ENCODE peak calls at places on chromosomes 4 and X, in seven cellular contexts. One of them, this sample, is unnamed.

GRCh38 chr4:85932371-85933305 is 427.2 kb downstream of the MAPK10 start:
- DNase-seq in ecto neural progenitor cell: no peak
- DNase-seq in progenitor cell of endocrine pancreas: no peak
- DNase-seq in HCT116: no peak
- DNase-seq in MCF 10A: no peak
- DNase-seq in upper lobe of right lung: no peak
- DNase-seq in transverse colon: no peak
- DNase-seq in this sample: peak; percentile 51

GRCh38 chrX:150012647-150013046 is 74.4 kb upstream of the EOLA2 start:
- DNase-seq in ecto neural progenitor cell: no peak
- DNase-seq in progenitor cell of endocrine pancreas: no peak
- DNase-seq in HCT116: no peak
- DNase-seq in MCF 10A: no peak
- DNase-seq in upper lobe of right lung: no peak
- DNase-seq in transverse colon: no peak
- DNase-seq in this sample: no peak

GRCh38 chr4:180784940-180785339 is 1458.3 kb upstream of the TENM3 start:
- DNase-seq in ecto neural progenitor cell: no peak
- DNase-seq in progenitor cell of endocrine pancreas: no peak
- DNase-seq in HCT116: no peak
- DNase-seq in MCF 10A: no peak
- DNase-seq in upper lobe of right lung: no peak
- DNase-seq in transverse colon: no peak
- DNase-seq in this sample: no peak

GRCh38 chr4:152041304-152041703 is 280.5 kb upstream of the GATB start:
- DNase-seq in ecto neural progenitor cell: no peak
- DNase-seq in progenitor cell of endocrine pancreas: no peak
- DNase-seq in HCT116: no peak
- DNase-seq in MCF 10A: no peak
- DNase-seq in upper lobe of right lung: no peak
- DNase-seq in transverse colon: no peak
- DNase-seq in this sample: no peak

GRCh38 chr4:89254847-89255246 is 52.8 kb downstream of the GPRIN3 start:
- DNase-seq in ecto neural progenitor cell: no peak
- DNase-seq in progenitor cell of endocrine pancreas: no peak
- DNase-seq in HCT116: peak; percentile 37
- DNase-seq in MCF 10A: peak; percentile 62
- DNase-seq in upper lobe of right lung: no peak
- DNase-seq in transverse colon: peak; percentile 40
- DNase-seq in this sample: peak; percentile 21

GRCh38 chrX:111329370-111329769 is 59.1 kb upstream of the CAPN6 start:
- DNase-seq in ecto neural progenitor cell: no peak
- DNase-seq in progenitor cell of endocrine pancreas: no peak
- DNase-seq in HCT116: no peak
- DNase-seq in MCF 10A: no peak
- DNase-seq in upper lobe of right lung: no peak
- DNase-seq in transverse colon: no peak
- DNase-seq in this sample: no peak

GRCh38 chrX:20686256-20686655 is 419.5 kb upstream of the RPS6KA3 start:
- DNase-seq in ecto neural progenitor cell: no peak
- DNase-seq in progenitor cell of endocrine pancreas: no peak
- DNase-seq in HCT116: no peak
- DNase-seq in MCF 10A: no peak
- DNase-seq in upper lobe of right lung: no peak
- DNase-seq in transverse colon: no peak
- DNase-seq in this sample: no peak

GRCh38 chr4:46450556-46450955 is 60.6 kb upstream of the GABRA2 start:
- DNase-seq in ecto neural progenitor cell: no peak
- DNase-seq in progenitor cell of endocrine pancreas: no peak
- DNase-seq in HCT116: no peak
- DNase-seq in MCF 10A: no peak
- DNase-seq in upper lobe of right lung: no peak
- DNase-seq in transverse colon: no peak
- DNase-seq in this sample: no peak

GRCh38 chr4:171650543-171650942 is 162.7 kb upstream of the GALNTL6 start:
- DNase-seq in ecto neural progenitor cell: no peak
- DNase-seq in progenitor cell of endocrine pancreas: no peak
- DNase-seq in HCT116: no peak
- DNase-seq in MCF 10A: peak; percentile 8
- DNase-seq in upper lobe of right lung: no peak
- DNase-seq in transverse colon: no peak
- DNase-seq in this sample: no peak

GRCh38 chrX:11188664-11189063 is 77.5 kb downstream of the HCCS start:
- DNase-seq in ecto neural progenitor cell: no peak
- DNase-seq in progenitor cell of endocrine pancreas: no peak
- DNase-seq in HCT116: no peak
- DNase-seq in MCF 10A: peak; percentile 44
- DNase-seq in upper lobe of right lung: no peak
- DNase-seq in transverse colon: no peak
- DNase-seq in this sample: no peak

GRCh38 chrX:39372126-39372525 is 570.9 kb downstream of the MID1IP1 start:
- DNase-seq in ecto neural progenitor cell: no peak
- DNase-seq in progenitor cell of endocrine pancreas: no peak
- DNase-seq in HCT116: no peak
- DNase-seq in MCF 10A: no peak
- DNase-seq in upper lobe of right lung: no peak
- DNase-seq in transverse colon: no peak
- DNase-seq in this sample: no peak

GRCh38 chr4:139585468-139585867 is 29.4 kb upstream of the SETD7 start:
- DNase-seq in ecto neural progenitor cell: no peak
- DNase-seq in progenitor cell of endocrine pancreas: no peak
- DNase-seq in HCT116: no peak
- DNase-seq in MCF 10A: no peak
- DNase-seq in upper lobe of right lung: no peak
- DNase-seq in transverse colon: no peak
- DNase-seq in this sample: no peak

GRCh38 chr4:19224820-19225219 is 1026.9 kb upstream of the SLIT2 start:
- DNase-seq in ecto neural progenitor cell: no peak
- DNase-seq in progenitor cell of endocrine pancreas: no peak
- DNase-seq in HCT116: peak; percentile 16
- DNase-seq in MCF 10A: peak; percentile 27
- DNase-seq in upper lobe of right lung: no peak
- DNase-seq in transverse colon: no peak
- DNase-seq in this sample: peak; percentile 22

GRCh38 chrX:5681159-5681558 is 547.5 kb downstream of the NLGN4X start:
- DNase-seq in ecto neural progenitor cell: no peak
- DNase-seq in progenitor cell of endocrine pancreas: no peak
- DNase-seq in HCT116: no peak
- DNase-seq in MCF 10A: no peak
- DNase-seq in upper lobe of right lung: no peak
- DNase-seq in transverse colon: no peak
- DNase-seq in this sample: no peak

GRCh38 chrX:13340182-13340791 is 20.4 kb upstream of the ATXN3L start:
- DNase-seq in ecto neural progenitor cell: no peak
- DNase-seq in progenitor cell of endocrine pancreas: no peak
- DNase-seq in HCT116: no peak
- DNase-seq in MCF 10A: no peak
- DNase-seq in upper lobe of right lung: no peak
- DNase-seq in transverse colon: no peak
- DNase-seq in this sample: no peak

GRCh38 chr4:186733778-186734177 is 10.1 kb upstream of the FAT1 start:
- DNase-seq in ecto neural progenitor cell: no peak
- DNase-seq in progenitor cell of endocrine pancreas: no peak
- DNase-seq in HCT116: no peak
- DNase-seq in MCF 10A: no peak
- DNase-seq in upper lobe of right lung: no peak
- DNase-seq in transverse colon: no peak
- DNase-seq in this sample: no peak

GRCh38 chr4:110904435-110905050 is 281.7 kb upstream of the PITX2 start:
- DNase-seq in ecto neural progenitor cell: no peak
- DNase-seq in progenitor cell of endocrine pancreas: no peak
- DNase-seq in HCT116: peak; percentile 0
- DNase-seq in MCF 10A: peak; percentile 9
- DNase-seq in upper lobe of right lung: no peak
- DNase-seq in transverse colon: no peak
- DNase-seq in this sample: no peak

GRCh38 chrX:77505227-77505626 is 58.0 kb downstream of the FGF16 start:
- DNase-seq in ecto neural progenitor cell: no peak
- DNase-seq in progenitor cell of endocrine pancreas: no peak
- DNase-seq in HCT116: no peak
- DNase-seq in MCF 10A: peak; percentile 42
- DNase-seq in upper lobe of right lung: no peak
- DNase-seq in transverse colon: no peak
- DNase-seq in this sample: peak; percentile 58

GRCh38 chrX:33183366-33183765 is 28.0 kb downstream of the DMD start:
- DNase-seq in ecto neural progenitor cell: no peak
- DNase-seq in progenitor cell of endocrine pancreas: no peak
- DNase-seq in HCT116: no peak
- DNase-seq in MCF 10A: no peak
- DNase-seq in upper lobe of right lung: no peak
- DNase-seq in transverse colon: no peak
- DNase-seq in this sample: no peak

GRCh38 chrX:29528281-29528680 is 687.1 kb upstream of the MAGEB2 start:
- DNase-seq in ecto neural progenitor cell: no peak
- DNase-seq in progenitor cell of endocrine pancreas: no peak
- DNase-seq in HCT116: no peak
- DNase-seq in MCF 10A: no peak
- DNase-seq in upper lobe of right lung: no peak
- DNase-seq in transverse colon: no peak
- DNase-seq in this sample: no peak

GRCh38 chr4:83389037-83389755 is 54.5 kb upstream of the HPSE start:
- DNase-seq in ecto neural progenitor cell: no peak
- DNase-seq in progenitor cell of endocrine pancreas: no peak
- DNase-seq in HCT116: no peak
- DNase-seq in MCF 10A: peak; percentile 16
- DNase-seq in upper lobe of right lung: no peak
- DNase-seq in transverse colon: no peak
- DNase-seq in this sample: no peak

GRCh38 chrX:45046417-45046816 is 154.3 kb downstream of the DIPK2B start:
- DNase-seq in ecto neural progenitor cell: no peak
- DNase-seq in progenitor cell of endocrine pancreas: no peak
- DNase-seq in HCT116: no peak
- DNase-seq in MCF 10A: no peak
- DNase-seq in upper lobe of right lung: no peak
- DNase-seq in transverse colon: no peak
- DNase-seq in this sample: no peak

GRCh38 chr4:119659576-119659975 is 31.0 kb upstream of the PDE5A start:
- DNase-seq in ecto neural progenitor cell: no peak
- DNase-seq in progenitor cell of endocrine pancreas: no peak
- DNase-seq in HCT116: no peak
- DNase-seq in MCF 10A: no peak
- DNase-seq in upper lobe of right lung: no peak
- DNase-seq in transverse colon: no peak
- DNase-seq in this sample: no peak

GRCh38 chrX:54180403-54180802 is 2.7 kb downstream of the FAM120C start:
- DNase-seq in ecto neural progenitor cell: no peak
- DNase-seq in progenitor cell of endocrine pancreas: no peak
- DNase-seq in HCT116: no peak
- DNase-seq in MCF 10A: no peak
- DNase-seq in upper lobe of right lung: no peak
- DNase-seq in transverse colon: no peak
- DNase-seq in this sample: peak; percentile 39